ENCODE peak calls at places on chromosome 20, in six cellular contexts. T is AG09309, Y is anterior cingulate cortex, Q is T-helper 9 cell, Z is stomach, C is mucosa of gallbladder. J is an unnamed sample.

GRCh38 chr20:63903796-63904570 is 9.1 kb downstream of the DNAJC5 start:
- DNase-seq in Z (no peak), T (no peak), Y (no peak), C (no peak), Q (no peak), J (no peak)

GRCh38 chr20:32434434-32434833 is 76.3 kb downstream of the ASXL1 start:
- DNase-seq in T (no peak), Z (no peak), Q (no peak), C (no peak), Y (no peak), J (no peak)

GRCh38 chr20:46678516-46678915 is 10.7 kb downstream of the TP53RK start:
- DNase-seq in T (no peak), Z (no peak), C (no peak), Q (no peak), Y (no peak), J (no peak)

GRCh38 chr20:47792021-47792618 is 6.8 kb upstream of the SULF2 start:
- DNase-seq in Y (peak; percentile 68), Q (no peak), C (peak; percentile 59), Z (no peak), T (peak; percentile 92), J (peak; percentile 37)

GRCh38 chr20:48552550-48552949 is 275.2 kb downstream of the PREX1 start:
- DNase-seq in Y (no peak), C (no peak), T (no peak), Q (no peak), Z (no peak), J (no peak)

GRCh38 chr20:38369387-38369786 is 23.1 kb downstream of the LBP start:
- DNase-seq in Z (no peak), T (no peak), Y (no peak), Q (no peak), C (no peak), J (no peak)

GRCh38 chr20:64131406-64131805 is 24.0 kb upstream of the NPBWR2 start:
- DNase-seq in C (no peak), T (no peak), Z (no peak), Q (no peak), Y (peak; percentile 14), J (no peak)

GRCh38 chr20:32585011-32585518 is at the start of gene NOL4L:
- DNase-seq in Y (no peak), Q (peak; percentile 34), Z (peak; percentile 39), T (no peak), C (peak; percentile 22), J (no peak)

GRCh38 chr20:32959351-32960221 is 44.6 kb downstream of the SUN5 start:
- DNase-seq in Z (no peak), C (no peak), Y (no peak), Q (no peak), T (no peak), J (no peak)